ENCODE peak calls at places on chromosomes 5 and 9, in ten cellular contexts. P is activated T-cell treated with anti-CD3 and anti-CD28 coated beads, Interleukin-2, amount 50 U/mL, for 72 hours; Z is transverse colon; O is lower leg skin; G is colonic mucosa; L is activated naive CD8-positive, alpha-beta T cell treated with anti-CD3 and anti-CD28 coated beads, Interleukin-2, amount 50 U/mL, for 24 hours; S is C1 segment of cervical spinal cord; J is GM23248; B is bronchial epithelial cell; D is pancreas. R is an unnamed sample.
A peak's percentile ranks its signal among the peaks of the same experiment; 100 is the strongest.

GRCh38 chr5:73822989-73823339 is 197.0 kb downstream of the ARHGEF28 start:
- DNase-seq in P (no peak), D (no peak), L (no peak), S (no peak), O (no peak), Z (no peak), G (no peak), B (peak; percentile 89), J (peak; percentile 45), R (no peak)

GRCh38 chr9:20981486-20981885 is 50.0 kb downstream of the HACD4 start:
- DNase-seq in S (no peak), Z (no peak), G (no peak), J (peak; percentile 74), B (no peak), O (no peak), P (no peak), D (no peak), L (no peak), R (no peak)

GRCh38 chr5:178137991-178138390 is 7.2 kb downstream of the RMND5B start:
- DNase-seq in J (no peak), G (no peak), O (no peak), L (no peak), S (no peak), B (no peak), P (no peak), Z (no peak), D (no peak), R (no peak)

GRCh38 chr9:92432350-92432749 is 8.1 kb upstream of the OMD start:
- DNase-seq in Z (no peak), O (no peak), P (no peak), D (no peak), S (no peak), B (no peak), G (no peak), L (no peak), J (no peak), R (no peak)

GRCh38 chr5:124162782-124163532 is 583.5 kb downstream of the ZNF608 start:
- DNase-seq in D (peak; percentile 63), O (no peak), B (peak; percentile 76), Z (peak; percentile 47), G (peak; percentile 33), S (peak; percentile 11), L (peak; percentile 10), P (no peak), J (peak; percentile 52), R (no peak)

GRCh38 chr5:5327126-5327525 is 95.4 kb upstream of the ICE1 start:
- DNase-seq in S (no peak), J (no peak), O (no peak), Z (no peak), D (no peak), P (no peak), B (no peak), L (no peak), G (no peak), R (no peak)

GRCh38 chr5:9183306-9183705 is 362.6 kb downstream of the SEMA5A start:
- DNase-seq in Z (no peak), L (no peak), J (no peak), S (no peak), D (no peak), G (no peak), P (no peak), O (no peak), B (no peak), R (no peak)

GRCh38 chr9:127979333-127980055 is 1.3 kb downstream of the EEIG1 start:
- DNase-seq in Z (peak; percentile 75), D (peak; percentile 85), L (peak; percentile 42), P (peak; percentile 47), O (no peak), J (peak; percentile 88), S (peak; percentile 83), G (peak; percentile 76), B (no peak), R (no peak)

GRCh38 chr5:55853818-55854217 is 2.7 kb downstream of the IL31RA start:
- DNase-seq in O (no peak), G (no peak), J (peak; percentile 48), B (peak; percentile 28), Z (no peak), S (no peak), D (no peak), P (no peak), L (no peak), R (no peak)

GRCh38 chr5:15693933-15694332 is 194.0 kb downstream of the FBXL7 start:
- DNase-seq in G (no peak), D (no peak), J (no peak), S (no peak), P (no peak), B (no peak), L (no peak), O (no peak), Z (no peak), R (no peak)

GRCh38 chr5:36240779-36241635 is 718 bp downstream of the NADK2 start:
- DNase-seq in B (peak; percentile 41), O (peak; percentile 93), G (peak; percentile 72), P (peak; percentile 52), Z (peak; percentile 68), S (peak; percentile 78), D (peak; percentile 83), J (peak; percentile 87), L (peak; percentile 52), R (peak; percentile 49)

GRCh38 chr5:162786234-162786633 is 651.2 kb upstream of the CCNG1 start:
- DNase-seq in S (no peak), G (no peak), O (no peak), J (no peak), B (no peak), P (no peak), L (no peak), D (no peak), Z (no peak), R (no peak)

GRCh38 chr9:92325991-92326500 is 293 bp downstream of the CENPP start:
- DNase-seq in P (no peak), Z (no peak), B (peak; percentile 20), L (no peak), D (no peak), J (no peak), G (no peak), O (no peak), S (no peak), R (no peak)

GRCh38 chr5:40834391-40834848 is 602 bp downstream of the RPL37 start:
- DNase-seq in Z (peak; percentile 29), J (peak; percentile 69), L (peak; percentile 29), B (peak; percentile 18), P (peak; percentile 45), D (no peak), O (no peak), G (peak; percentile 24), S (no peak), R (peak; percentile 42)

GRCh38 chr5:17796757-17797398 is 162.6 kb downstream of the TAF11L14 start:
- DNase-seq in Z (no peak), L (no peak), B (peak; percentile 81), S (no peak), J (no peak), O (no peak), G (no peak), D (no peak), P (no peak), R (no peak)

GRCh38 chr5:76771705-76772405 is 47.0 kb upstream of the F2RL1 start:
- DNase-seq in G (no peak), B (no peak), P (no peak), D (no peak), O (peak; percentile 52), Z (no peak), J (peak; percentile 39), S (no peak), L (no peak), R (no peak)